ENCODE peak calls at places on chromosomes 2 and 18, in nine cellular contexts. One of them, this sample, is unnamed.

GRCh38 chr2:98090951-98091350 is 4.0 kb downstream of the VWA3B start:
- DNase-seq in stomach: no peak
- DNase-seq in heart left ventricle: no peak
- DNase-seq in tibial nerve: no peak
- DNase-seq in lower leg skin: no peak
- DNase-seq in uterus: no peak
- DNase-seq in sigmoid colon: no peak
- DNase-seq in Peyer's patch: no peak
- DNase-seq in NB4: no peak
- DNase-seq in this sample: no peak

GRCh38 chr2:69767034-69767433 is 25.1 kb downstream of the ANXA4 start:
- DNase-seq in uterus: no peak
- DNase-seq in tibial nerve: no peak
- DNase-seq in lower leg skin: peak
- DNase-seq in stomach: no peak
- DNase-seq in sigmoid colon: no peak
- DNase-seq in Peyer's patch: no peak
- DNase-seq in NB4: no peak
- DNase-seq in heart left ventricle: no peak
- DNase-seq in this sample: no peak

GRCh38 chr18:3604626-3605408 is 154.8 kb downstream of the TGIF1 start:
- DNase-seq in tibial nerve: no peak
- DNase-seq in uterus: no peak
- DNase-seq in lower leg skin: no peak
- DNase-seq in heart left ventricle: no peak
- DNase-seq in stomach: no peak
- DNase-seq in sigmoid colon: peak
- DNase-seq in Peyer's patch: no peak
- DNase-seq in NB4: peak
- DNase-seq in this sample: no peak

GRCh38 chr2:230677182-230677946 is 35.3 kb upstream of the CAB39 start:
- DNase-seq in heart left ventricle: no peak
- DNase-seq in stomach: no peak
- DNase-seq in tibial nerve: no peak
- DNase-seq in NB4: no peak
- DNase-seq in uterus: no peak
- DNase-seq in lower leg skin: no peak
- DNase-seq in Peyer's patch: no peak
- DNase-seq in sigmoid colon: no peak
- DNase-seq in this sample: no peak

GRCh38 chr2:56749152-56749752 is 565.5 kb downstream of the CCDC85A start:
- DNase-seq in heart left ventricle: no peak
- DNase-seq in tibial nerve: no peak
- DNase-seq in lower leg skin: no peak
- DNase-seq in stomach: no peak
- DNase-seq in Peyer's patch: no peak
- DNase-seq in NB4: peak
- DNase-seq in uterus: no peak
- DNase-seq in sigmoid colon: no peak
- DNase-seq in this sample: peak

GRCh38 chr2:168926621-168927386 is 25.7 kb downstream of the G6PC2 start:
- DNase-seq in sigmoid colon: no peak
- DNase-seq in uterus: no peak
- DNase-seq in lower leg skin: no peak
- DNase-seq in Peyer's patch: no peak
- DNase-seq in NB4: no peak
- DNase-seq in tibial nerve: no peak
- DNase-seq in stomach: no peak
- DNase-seq in heart left ventricle: no peak
- DNase-seq in this sample: no peak

GRCh38 chr18:79379931-79380815 is 15.6 kb upstream of the NFATC1 start:
- DNase-seq in NB4: no peak
- DNase-seq in sigmoid colon: peak
- DNase-seq in tibial nerve: no peak
- DNase-seq in Peyer's patch: no peak
- DNase-seq in heart left ventricle: no peak
- DNase-seq in uterus: no peak
- DNase-seq in lower leg skin: no peak
- DNase-seq in stomach: no peak
- DNase-seq in this sample: no peak

GRCh38 chr18:70324897-70325296 is 36.1 kb downstream of the SOCS6 start:
- DNase-seq in heart left ventricle: no peak
- DNase-seq in Peyer's patch: no peak
- DNase-seq in sigmoid colon: no peak
- DNase-seq in NB4: no peak
- DNase-seq in uterus: no peak
- DNase-seq in lower leg skin: no peak
- DNase-seq in tibial nerve: no peak
- DNase-seq in stomach: no peak
- DNase-seq in this sample: no peak

GRCh38 chr2:232260075-232260474 is 118.5 kb upstream of the ALPP start:
- DNase-seq in uterus: no peak
- DNase-seq in stomach: no peak
- DNase-seq in lower leg skin: no peak
- DNase-seq in heart left ventricle: no peak
- DNase-seq in tibial nerve: no peak
- DNase-seq in sigmoid colon: peak
- DNase-seq in NB4: peak
- DNase-seq in Peyer's patch: no peak
- DNase-seq in this sample: peak

GRCh38 chr18:35747894-35748472 is 166.4 kb downstream of the GALNT1 start:
- DNase-seq in uterus: no peak
- DNase-seq in Peyer's patch: no peak
- DNase-seq in lower leg skin: no peak
- DNase-seq in heart left ventricle: no peak
- DNase-seq in tibial nerve: no peak
- DNase-seq in stomach: no peak
- DNase-seq in NB4: no peak
- DNase-seq in sigmoid colon: no peak
- DNase-seq in this sample: no peak

GRCh38 chr2:69514406-69514805 is 77.2 kb upstream of the NFU1 start:
- DNase-seq in stomach: no peak
- DNase-seq in lower leg skin: no peak
- DNase-seq in NB4: no peak
- DNase-seq in heart left ventricle: peak
- DNase-seq in uterus: no peak
- DNase-seq in tibial nerve: no peak
- DNase-seq in sigmoid colon: no peak
- DNase-seq in Peyer's patch: no peak
- DNase-seq in this sample: peak

GRCh38 chr2:43174368-43175186 is 51.8 kb downstream of the ZFP36L2 start:
- DNase-seq in NB4: peak
- DNase-seq in Peyer's patch: no peak
- DNase-seq in heart left ventricle: peak
- DNase-seq in sigmoid colon: no peak
- DNase-seq in lower leg skin: no peak
- DNase-seq in tibial nerve: no peak
- DNase-seq in uterus: no peak
- DNase-seq in stomach: peak
- DNase-seq in this sample: no peak

GRCh38 chr2:171272039-171272438 is 111.3 kb upstream of the TLK1 start:
- DNase-seq in stomach: peak
- DNase-seq in sigmoid colon: no peak
- DNase-seq in uterus: peak
- DNase-seq in Peyer's patch: no peak
- DNase-seq in tibial nerve: no peak
- DNase-seq in NB4: peak
- DNase-seq in heart left ventricle: no peak
- DNase-seq in lower leg skin: peak
- DNase-seq in this sample: peak

GRCh38 chr2:101704046-101704466 is 6.5 kb downstream of the MAP4K4 start:
- DNase-seq in tibial nerve: no peak
- DNase-seq in NB4: no peak
- DNase-seq in Peyer's patch: no peak
- DNase-seq in lower leg skin: peak
- DNase-seq in heart left ventricle: peak
- DNase-seq in stomach: no peak
- DNase-seq in uterus: peak
- DNase-seq in sigmoid colon: peak
- DNase-seq in this sample: no peak

GRCh38 chr2:147297820-147298219 is 547.0 kb upstream of the ACVR2A start:
- DNase-seq in stomach: no peak
- DNase-seq in lower leg skin: no peak
- DNase-seq in sigmoid colon: no peak
- DNase-seq in heart left ventricle: no peak
- DNase-seq in tibial nerve: no peak
- DNase-seq in Peyer's patch: no peak
- DNase-seq in uterus: no peak
- DNase-seq in NB4: no peak
- DNase-seq in this sample: no peak

GRCh38 chr2:202237787-202238233 is 587 bp downstream of the SUMO1 start:
- DNase-seq in Peyer's patch: peak
- DNase-seq in sigmoid colon: peak
- DNase-seq in uterus: peak
- DNase-seq in NB4: peak
- DNase-seq in heart left ventricle: peak
- DNase-seq in tibial nerve: no peak
- DNase-seq in stomach: no peak
- DNase-seq in lower leg skin: peak
- DNase-seq in this sample: peak

GRCh38 chr2:166057363-166058169 is 70.3 kb downstream of the SCN1A start:
- DNase-seq in heart left ventricle: no peak
- DNase-seq in tibial nerve: no peak
- DNase-seq in sigmoid colon: no peak
- DNase-seq in lower leg skin: no peak
- DNase-seq in Peyer's patch: no peak
- DNase-seq in NB4: peak
- DNase-seq in uterus: no peak
- DNase-seq in stomach: no peak
- DNase-seq in this sample: no peak

GRCh38 chr2:131039535-131039907 is 53.7 kb downstream of the FAM168B start:
- DNase-seq in uterus: no peak
- DNase-seq in NB4: no peak
- DNase-seq in sigmoid colon: peak
- DNase-seq in lower leg skin: peak
- DNase-seq in heart left ventricle: no peak
- DNase-seq in tibial nerve: no peak
- DNase-seq in stomach: peak
- DNase-seq in Peyer's patch: no peak
- DNase-seq in this sample: no peak

GRCh38 chr2:64854773-64855237 is 134.4 kb upstream of the SLC1A4 start:
- DNase-seq in lower leg skin: peak
- DNase-seq in heart left ventricle: peak
- DNase-seq in stomach: no peak
- DNase-seq in NB4: peak
- DNase-seq in sigmoid colon: peak
- DNase-seq in Peyer's patch: no peak
- DNase-seq in tibial nerve: no peak
- DNase-seq in uterus: peak
- DNase-seq in this sample: no peak

GRCh38 chr2:217994776-217995274 is 8.0 kb downstream of the TNS1 start:
- DNase-seq in sigmoid colon: no peak
- DNase-seq in tibial nerve: no peak
- DNase-seq in heart left ventricle: no peak
- DNase-seq in NB4: no peak
- DNase-seq in Peyer's patch: no peak
- DNase-seq in stomach: no peak
- DNase-seq in uterus: no peak
- DNase-seq in lower leg skin: no peak
- DNase-seq in this sample: no peak

GRCh38 chr2:85132834-85133637 is at the start of gene TCF7L1:
- DNase-seq in stomach: peak
- DNase-seq in uterus: peak
- DNase-seq in sigmoid colon: peak
- DNase-seq in tibial nerve: peak
- DNase-seq in heart left ventricle: peak
- DNase-seq in NB4: peak
- DNase-seq in Peyer's patch: peak
- DNase-seq in lower leg skin: peak
- DNase-seq in this sample: peak
- TF ChIP-seq POLR2A in stomach: no peak
- TF ChIP-seq POLR2A in uterus: no peak
- TF ChIP-seq POLR2A in sigmoid colon: no peak
- TF ChIP-seq POLR2A in tibial nerve: no peak
- TF ChIP-seq POLR2A in heart left ventricle: no peak
- TF ChIP-seq POLR2A in NB4: no peak
- TF ChIP-seq POLR2A in Peyer's patch: no peak
- TF ChIP-seq POLR2A in lower leg skin: no peak
- TF ChIP-seq POLR2A in this sample: no peak

GRCh38 chr18:111292-112014 is 46.9 kb upstream of the USP14 start:
- DNase-seq in stomach: peak
- DNase-seq in sigmoid colon: peak
- DNase-seq in lower leg skin: peak
- DNase-seq in Peyer's patch: peak
- DNase-seq in tibial nerve: no peak
- DNase-seq in NB4: peak
- DNase-seq in uterus: peak
- DNase-seq in heart left ventricle: peak
- DNase-seq in this sample: peak
- TF ChIP-seq POLR2A in stomach: no peak
- TF ChIP-seq POLR2A in sigmoid colon: no peak
- TF ChIP-seq POLR2A in lower leg skin: no peak
- TF ChIP-seq POLR2A in Peyer's patch: no peak
- TF ChIP-seq POLR2A in tibial nerve: no peak
- TF ChIP-seq POLR2A in NB4: no peak
- TF ChIP-seq POLR2A in uterus: no peak
- TF ChIP-seq POLR2A in heart left ventricle: no peak
- TF ChIP-seq POLR2A in this sample: no peak

GRCh38 chr2:109532728-109533076 is 81.1 kb downstream of the SEPTIN10 start:
- DNase-seq in stomach: peak
- DNase-seq in uterus: no peak
- DNase-seq in heart left ventricle: no peak
- DNase-seq in sigmoid colon: no peak
- DNase-seq in tibial nerve: no peak
- DNase-seq in lower leg skin: no peak
- DNase-seq in Peyer's patch: no peak
- DNase-seq in NB4: no peak
- DNase-seq in this sample: no peak
- TF ChIP-seq POLR2A in stomach: no peak
- TF ChIP-seq POLR2A in uterus: no peak
- TF ChIP-seq POLR2A in heart left ventricle: no peak
- TF ChIP-seq POLR2A in sigmoid colon: no peak
- TF ChIP-seq POLR2A in tibial nerve: no peak
- TF ChIP-seq POLR2A in lower leg skin: no peak
- TF ChIP-seq POLR2A in Peyer's patch: no peak
- TF ChIP-seq POLR2A in NB4: no peak
- TF ChIP-seq POLR2A in this sample: no peak

DNA sequence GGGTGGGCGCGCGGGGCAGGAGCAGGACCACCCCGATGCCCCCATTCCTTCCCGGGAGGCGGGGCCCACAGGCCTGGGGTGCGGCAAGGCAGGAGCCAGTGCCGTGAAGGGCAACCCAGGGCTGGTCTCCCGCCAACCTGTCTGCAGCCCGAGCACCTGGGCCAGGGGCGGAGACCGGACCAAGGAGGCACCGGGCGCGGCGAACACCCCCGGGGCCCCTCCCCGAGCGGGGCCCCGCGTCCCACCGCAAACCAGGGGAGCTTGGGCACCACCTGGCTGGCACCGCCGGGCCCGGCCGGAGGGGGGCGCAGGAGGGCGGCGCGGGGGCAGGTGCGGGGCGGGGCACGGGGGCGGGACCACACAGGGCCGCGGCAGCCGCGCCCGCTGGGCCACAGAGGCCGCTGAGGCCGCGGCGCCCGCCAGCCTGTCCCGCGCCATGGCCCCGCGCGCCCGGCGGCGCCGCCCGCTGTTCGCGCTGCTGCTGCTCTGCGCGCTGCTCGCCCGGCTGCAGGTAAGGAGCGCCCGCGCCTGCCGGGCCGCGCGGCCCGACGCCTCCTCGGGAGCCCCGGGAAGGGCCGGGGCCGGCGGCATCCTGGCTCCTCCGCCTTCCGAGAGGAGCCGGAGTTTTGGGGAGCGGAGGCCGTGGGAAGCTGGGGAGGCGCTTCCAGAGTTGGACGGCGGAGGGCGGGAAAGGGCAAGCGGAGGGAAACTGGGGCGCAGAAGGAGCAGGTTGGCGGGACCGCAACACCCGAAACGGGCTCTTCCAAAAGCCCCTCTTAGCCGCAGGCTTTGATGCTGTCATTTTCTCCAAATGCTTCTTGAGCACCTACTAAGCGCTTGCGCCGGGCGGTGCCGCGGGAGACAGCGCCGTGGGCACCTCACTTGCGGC is at the start of gene TNFRSF11A:
- DNase-seq in NB4: peak
- DNase-seq in sigmoid colon: no peak
- DNase-seq in tibial nerve: no peak
- DNase-seq in lower leg skin: no peak
- DNase-seq in uterus: no peak
- DNase-seq in Peyer's patch: peak
- DNase-seq in stomach: peak
- DNase-seq in heart left ventricle: peak
- DNase-seq in this sample: peak
- TF ChIP-seq POLR2A in NB4: no peak
- TF ChIP-seq POLR2A in sigmoid colon: no peak
- TF ChIP-seq POLR2A in tibial nerve: no peak
- TF ChIP-seq POLR2A in lower leg skin: no peak
- TF ChIP-seq POLR2A in uterus: no peak
- TF ChIP-seq POLR2A in Peyer's patch: peak
- TF ChIP-seq POLR2A in stomach: no peak
- TF ChIP-seq POLR2A in heart left ventricle: no peak
- TF ChIP-seq POLR2A in this sample: peak

This sample was measured in H54.